ENCODE peak calls at places on chromosomes 12 and 14, in four cellular contexts. One of them, this sample, is unnamed.

GRCh38 chr12:82090188-82090587 is 268.0 kb downstream of the CCDC59 start:
- DNase-seq in IMR-90: no peak
- DNase-seq in H9: no peak
- DNase-seq in neuronal stem cell: no peak
- DNase-seq in this sample: no peak

GRCh38 chr12:108702534-108702933 is 28.8 kb downstream of the CORO1C start:
- DNase-seq in IMR-90: no peak
- DNase-seq in H9: no peak
- DNase-seq in neuronal stem cell: no peak
- DNase-seq in this sample: no peak

GRCh38 chr14:101889898-101890297 is 74.5 kb upstream of the DYNC1H1 start:
- DNase-seq in IMR-90: no peak
- DNase-seq in H9: no peak
- DNase-seq in neuronal stem cell: no peak
- DNase-seq in this sample: peak; percentile 56

GRCh38 chr14:35814371-35815005 is 5.4 kb upstream of the RALGAPA1 start:
- DNase-seq in IMR-90: peak; percentile 40
- DNase-seq in H9: peak; percentile 68
- DNase-seq in neuronal stem cell: peak; percentile 49
- DNase-seq in this sample: peak; percentile 40

GRCh38 chr14:82854131-82854530 is 1320.5 kb upstream of the SEL1L start:
- DNase-seq in IMR-90: no peak
- DNase-seq in H9: no peak
- DNase-seq in neuronal stem cell: peak; percentile 31
- DNase-seq in this sample: no peak

GRCh38 chr14:45426685-45427282 is 173.8 kb upstream of the MIS18BP1 start:
- DNase-seq in IMR-90: peak; percentile 34
- DNase-seq in H9: peak; percentile 37
- DNase-seq in neuronal stem cell: peak; percentile 39
- DNase-seq in this sample: no peak

GRCh38 chr14:68891851-68892660 is 87.0 kb downstream of the ACTN1 start:
- DNase-seq in IMR-90: peak; percentile 80
- DNase-seq in H9: no peak
- DNase-seq in neuronal stem cell: no peak
- DNase-seq in this sample: no peak

GRCh38 chr12:66049538-66050282 is 80.8 kb downstream of the LLPH start:
- DNase-seq in IMR-90: peak; percentile 13
- DNase-seq in H9: no peak
- DNase-seq in neuronal stem cell: no peak
- DNase-seq in this sample: peak; percentile 42

GRCh38 chr14:96824283-96824682 is 27.1 kb downstream of the VRK1 start:
- DNase-seq in IMR-90: peak; percentile 83
- DNase-seq in H9: no peak
- DNase-seq in neuronal stem cell: no peak
- DNase-seq in this sample: no peak

GRCh38 chr12:93848453-93849120 is 171.4 kb downstream of the CRADD start:
- DNase-seq in IMR-90: no peak
- DNase-seq in H9: no peak
- DNase-seq in neuronal stem cell: no peak
- DNase-seq in this sample: no peak

GRCh38 chr12:86521870-86522269 is 265.7 kb upstream of the MGAT4C start:
- DNase-seq in IMR-90: no peak
- DNase-seq in H9: no peak
- DNase-seq in neuronal stem cell: no peak
- DNase-seq in this sample: no peak

GRCh38 chr12:64171715-64172114 is 50.4 kb downstream of the KICS2 start:
- DNase-seq in IMR-90: peak; percentile 67
- DNase-seq in H9: no peak
- DNase-seq in neuronal stem cell: no peak
- DNase-seq in this sample: peak; percentile 51

GRCh38 chr12:8157484-8158198 is 826 bp downstream of the ZNF705A start:
- DNase-seq in IMR-90: peak; percentile 13
- DNase-seq in H9: no peak
- DNase-seq in neuronal stem cell: no peak
- DNase-seq in this sample: no peak

GRCh38 chr12:3106564-3106963 is 29.4 kb downstream of the TSPAN9 start:
- DNase-seq in IMR-90: no peak
- DNase-seq in H9: no peak
- DNase-seq in neuronal stem cell: no peak
- DNase-seq in this sample: no peak

GRCh38 chr14:91946313-91947195 is 940 bp downstream of the FBLN5 start:
- DNase-seq in IMR-90: peak; percentile 41
- DNase-seq in H9: no peak
- DNase-seq in neuronal stem cell: no peak
- DNase-seq in this sample: no peak

GRCh38 chr14:94128216-94128839 is 1.1 kb downstream of the IFI27L2 start:
- DNase-seq in IMR-90: no peak
- DNase-seq in H9: peak; percentile 26
- DNase-seq in neuronal stem cell: no peak
- DNase-seq in this sample: no peak

GRCh38 chr12:12819752-12820311 is 6.7 kb downstream of the DDX47 start:
- DNase-seq in IMR-90: peak; percentile 96
- DNase-seq in H9: no peak
- DNase-seq in neuronal stem cell: no peak
- DNase-seq in this sample: peak; percentile 56

GRCh38 chr14:80872645-80873044 is 68.9 kb downstream of the CEP128 start:
- DNase-seq in IMR-90: peak; percentile 12
- DNase-seq in H9: no peak
- DNase-seq in neuronal stem cell: no peak
- DNase-seq in this sample: no peak

GRCh38 chr14:55125403-55125802 is 3.6 kb upstream of the LGALS3 start:
- DNase-seq in IMR-90: no peak
- DNase-seq in H9: no peak
- DNase-seq in neuronal stem cell: no peak
- DNase-seq in this sample: no peak

GRCh38 chr14:35858521-35859209 is 32.5 kb downstream of the BRMS1L start:
- DNase-seq in IMR-90: peak; percentile 70
- DNase-seq in H9: no peak
- DNase-seq in neuronal stem cell: no peak
- DNase-seq in this sample: peak; percentile 16

GRCh38 chr12:52741378-52742195 is 35.6 kb downstream of the KRT76 start:
- DNase-seq in IMR-90: peak; percentile 46
- DNase-seq in H9: peak; percentile 77
- DNase-seq in neuronal stem cell: peak; percentile 83
- DNase-seq in this sample: peak; percentile 64

GRCh38 chr12:13941258-13942249 is 39.8 kb downstream of the GRIN2B start:
- DNase-seq in IMR-90: peak; percentile 0
- DNase-seq in H9: peak; percentile 80
- DNase-seq in neuronal stem cell: peak; percentile 58
- DNase-seq in this sample: peak; percentile 91

GRCh38 chr12:10364839-10365681 is 24.8 kb downstream of the KLRK1 start:
- DNase-seq in IMR-90: peak; percentile 84
- DNase-seq in H9: peak; percentile 79
- DNase-seq in neuronal stem cell: peak; percentile 21
- DNase-seq in this sample: peak; percentile 70

GRCh38 chr12:6202846-6203245 is 2.6 kb downstream of the CD9 start:
- DNase-seq in IMR-90: no peak
- DNase-seq in H9: no peak
- DNase-seq in neuronal stem cell: no peak
- DNase-seq in this sample: no peak

GRCh38 chr14:103534576-103535061 is 5.6 kb downstream of the TRMT61A start:
- DNase-seq in IMR-90: no peak
- DNase-seq in H9: no peak
- DNase-seq in neuronal stem cell: no peak
- DNase-seq in this sample: no peak

GRCh38 chr12:12916135-12916956 is 25.0 kb downstream of the GPRC5A start:
- DNase-seq in IMR-90: peak; percentile 73
- DNase-seq in H9: peak; percentile 91
- DNase-seq in neuronal stem cell: peak; percentile 82
- DNase-seq in this sample: peak; percentile 96

GRCh38 chr12:57096099-57096572 is 7.2 kb downstream of the NAB2 start:
- DNase-seq in IMR-90: no peak
- DNase-seq in H9: no peak
- DNase-seq in neuronal stem cell: no peak
- DNase-seq in this sample: no peak

GRCh38 chr12:114400925-114401324 is 5.0 kb downstream of the TBX5 start:
- DNase-seq in IMR-90: peak; percentile 96
- DNase-seq in H9: no peak
- DNase-seq in neuronal stem cell: peak; percentile 36
- DNase-seq in this sample: no peak

GRCh38 chr12:83161451-83161850 is 474.7 kb downstream of the TMTC2 start:
- DNase-seq in IMR-90: peak; percentile 4
- DNase-seq in H9: no peak
- DNase-seq in neuronal stem cell: no peak
- DNase-seq in this sample: no peak

DNA sequence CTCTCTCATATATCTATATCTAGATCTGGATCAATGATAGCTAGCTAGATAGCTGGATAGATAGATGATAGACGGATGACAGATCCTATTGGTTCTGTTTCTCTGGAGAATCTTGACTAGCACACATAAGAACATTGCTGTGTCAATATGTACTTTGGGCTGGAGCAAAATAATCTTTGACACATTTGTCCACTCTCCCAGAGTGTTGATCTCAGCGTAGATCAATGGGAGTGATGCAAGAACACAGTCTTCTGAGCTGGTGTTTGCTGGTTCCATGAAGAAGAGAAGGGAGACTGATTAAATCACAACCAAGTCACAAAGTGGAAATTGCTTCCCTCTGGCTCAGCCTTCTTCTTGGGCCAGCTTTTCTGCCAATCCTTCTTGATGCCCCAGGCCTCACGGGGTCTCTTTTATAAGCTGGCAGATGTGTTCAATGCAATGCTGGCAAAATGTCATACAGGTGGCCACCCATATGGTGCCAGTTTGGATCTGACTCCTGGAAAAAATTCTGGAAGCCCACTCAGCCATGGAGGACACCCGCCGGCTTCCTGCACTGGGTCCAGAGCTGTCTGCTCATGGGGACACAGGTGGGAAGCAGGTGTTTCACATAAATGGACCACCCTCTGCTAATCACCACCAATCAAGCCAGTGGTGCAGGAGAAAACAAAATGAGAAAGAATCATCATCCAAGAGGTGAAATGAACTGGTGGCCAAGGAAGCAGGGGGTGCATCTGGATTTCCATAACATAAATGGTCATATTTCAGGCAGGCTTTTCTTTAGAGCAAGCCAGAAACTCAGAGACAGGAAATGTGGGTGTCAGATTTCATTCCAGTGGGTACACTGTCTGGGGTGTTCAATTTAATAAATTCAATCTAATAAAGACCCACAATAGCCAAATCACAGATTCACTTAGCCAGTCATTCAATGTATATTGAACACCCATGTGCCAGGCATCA is 310.3 kb downstream of the DPF3 start:
- DNase-seq in IMR-90: peak; percentile 29
- DNase-seq in H9: no peak
- DNase-seq in neuronal stem cell: no peak
- DNase-seq in this sample: no peak
- H2AFZ ChIP-seq in IMR-90: no peak overlapping the region
- H2AFZ ChIP-seq in H9: no peak overlapping the region
- H2AFZ ChIP-seq in neuronal stem cell: no peak overlapping the region
- H2AFZ ChIP-seq in this sample: no peak overlapping the region

GRCh38 chr12:111635524-111635923 is 36.4 kb upstream of the ATXN2 start:
- DNase-seq in IMR-90: peak; percentile 40
- DNase-seq in H9: no peak
- DNase-seq in neuronal stem cell: no peak
- DNase-seq in this sample: no peak

GRCh38 chr12:111638576-111638975 is 39.5 kb upstream of the ATXN2 start:
- DNase-seq in IMR-90: no peak
- DNase-seq in H9: no peak
- DNase-seq in neuronal stem cell: no peak
- DNase-seq in this sample: no peak

GRCh38 chr12:111640498-111640897 is 41.4 kb upstream of the ATXN2 start:
- DNase-seq in IMR-90: no peak
- DNase-seq in H9: no peak
- DNase-seq in neuronal stem cell: no peak
- DNase-seq in this sample: no peak

GRCh38 chr12:111636209-111636928 is 37.3 kb upstream of the ATXN2 start:
- DNase-seq in IMR-90: peak; percentile 54
- DNase-seq in H9: peak; percentile 75
- DNase-seq in neuronal stem cell: peak; percentile 52
- DNase-seq in this sample: no peak
- H2BK5ac ChIP-seq in IMR-90: no peak overlapping the region
- H2BK5ac ChIP-seq in H9: no peak overlapping the region
- H2BK5ac ChIP-seq in neuronal stem cell: no peak overlapping the region
- H2BK5ac ChIP-seq in this sample: no peak overlapping the region

GRCh38 chr14:95523051-95523817 is 6.8 kb upstream of the SYNE3 start:
- DNase-seq in IMR-90: peak; percentile 55
- DNase-seq in H9: no peak
- DNase-seq in neuronal stem cell: no peak
- DNase-seq in this sample: peak; percentile 66
- H2AFZ ChIP-seq in IMR-90: peak overlapping the region; percentile 36
- H2AFZ ChIP-seq in H9: no peak overlapping the region
- H2AFZ ChIP-seq in neuronal stem cell: no peak overlapping the region
- H2AFZ ChIP-seq in this sample: no peak overlapping the region

GRCh38 chr12:793037-793436 is 40.7 kb downstream of the WNK1 start:
- DNase-seq in IMR-90: peak; percentile 17
- DNase-seq in H9: no peak
- DNase-seq in neuronal stem cell: no peak
- DNase-seq in this sample: no peak

GRCh38 chr12:790253-790563 is 37.8 kb downstream of the WNK1 start:
- DNase-seq in IMR-90: no peak
- DNase-seq in H9: no peak
- DNase-seq in neuronal stem cell: no peak
- DNase-seq in this sample: no peak

GRCh38 chr12:790608-791007 is 38.2 kb downstream of the WNK1 start:
- DNase-seq in IMR-90: no peak
- DNase-seq in H9: no peak
- DNase-seq in neuronal stem cell: no peak
- DNase-seq in this sample: no peak

GRCh38 chr12:795305-795704 is 42.9 kb downstream of the WNK1 start:
- DNase-seq in IMR-90: no peak
- DNase-seq in H9: no peak
- DNase-seq in neuronal stem cell: no peak
- DNase-seq in this sample: no peak
- H2BK5ac ChIP-seq in IMR-90: no peak overlapping the region
- H2BK5ac ChIP-seq in H9: no peak overlapping the region
- H2BK5ac ChIP-seq in neuronal stem cell: no peak overlapping the region
- H2BK5ac ChIP-seq in this sample: no peak overlapping the region

GRCh38 chr12:26853303-26854027 is 20.5 kb upstream of the ITPR2 start:
- DNase-seq in IMR-90: peak; percentile 56
- DNase-seq in H9: peak; percentile 62
- DNase-seq in neuronal stem cell: peak; percentile 41
- DNase-seq in this sample: peak; percentile 55
- H2AFZ ChIP-seq in IMR-90: peak overlapping the region; percentile 60
- H2AFZ ChIP-seq in H9: no peak overlapping the region
- H2AFZ ChIP-seq in neuronal stem cell: peak overlapping the region; percentile 81
- H2AFZ ChIP-seq in this sample: peak overlapping the region; percentile 18